ENCODE peak calls at places on chromosomes 16 and 17, in four cellular contexts. Y is A549, V is GM12878, A is K562. G is an unnamed sample.

GRCh38 chr17:44110823-44111633 is 12.4 kb downstream of the HDAC5 start:
- DNase-seq in Y (peak), A (peak), V (peak), G (peak)

GRCh38 chr17:13428611-13429042 is 173.1 kb downstream of the HS3ST3A1 start:
- DNase-seq in A (no peak), V (no peak), Y (no peak), G (no peak)

GRCh38 chr17:68201425-68201785 is 46.4 kb upstream of the AMZ2 start:
- DNase-seq in A (no peak), Y (no peak), V (no peak), G (no peak)

GRCh38 chr16:66516172-66516807 is 33.6 kb downstream of the TK2 start:
- DNase-seq in Y (no peak), A (no peak), V (no peak), G (no peak)

GRCh38 chr17:65550075-65550635 is 11.3 kb downstream of the AXIN2 start:
- DNase-seq in V (no peak), Y (no peak), A (no peak), G (no peak)

GRCh38 chr17:82887255-82888164 is 47.7 kb upstream of the ZNF750 start:
- DNase-seq in Y (no peak), A (no peak), V (no peak), G (peak)

GRCh38 chr17:2500446-2500845 is 11.2 kb downstream of the METTL16 start:
- DNase-seq in A (no peak), Y (no peak), V (no peak), G (no peak)

GRCh38 chr17:64507418-64507766 is 615 bp downstream of the CEP95 start:
- DNase-seq in A (no peak), Y (peak), V (no peak), G (peak)

GRCh38 chr17:68057531-68057952 is 22.0 kb downstream of the KPNA2 start:
- DNase-seq in A (peak), V (no peak), Y (no peak), G (no peak)

GRCh38 chr17:27199948-27200347 is 94.0 kb upstream of the WSB1 start:
- DNase-seq in A (no peak), V (no peak), Y (no peak), G (no peak)

GRCh38 chr17:41773731-41774193 is 12.7 kb downstream of the JUP start:
- DNase-seq in V (no peak), A (no peak), Y (no peak), G (no peak)

GRCh38 chr17:66190738-66191606 is 961 bp downstream of the CEP112 start:
- DNase-seq in Y (peak), V (no peak), A (no peak), G (peak)

GRCh38 chr17:18950944-18951905 is 740 bp upstream of the SLC5A10 start:
- DNase-seq in Y (no peak), A (no peak), V (no peak), G (no peak)

GRCh38 chr17:18953231-18953728 is 1.3 kb downstream of the SLC5A10 start:
- DNase-seq in A (no peak), V (no peak), Y (no peak), G (no peak)

GRCh38 chr17:18954321-18954720 is 2.4 kb downstream of the SLC5A10 start:
- DNase-seq in Y (no peak), A (no peak), V (no peak), G (no peak)

GRCh38 chr17:18949566-18949965 is 2.4 kb upstream of the SLC5A10 start:
- DNase-seq in A (no peak), V (no peak), Y (no peak), G (no peak)

DNA sequence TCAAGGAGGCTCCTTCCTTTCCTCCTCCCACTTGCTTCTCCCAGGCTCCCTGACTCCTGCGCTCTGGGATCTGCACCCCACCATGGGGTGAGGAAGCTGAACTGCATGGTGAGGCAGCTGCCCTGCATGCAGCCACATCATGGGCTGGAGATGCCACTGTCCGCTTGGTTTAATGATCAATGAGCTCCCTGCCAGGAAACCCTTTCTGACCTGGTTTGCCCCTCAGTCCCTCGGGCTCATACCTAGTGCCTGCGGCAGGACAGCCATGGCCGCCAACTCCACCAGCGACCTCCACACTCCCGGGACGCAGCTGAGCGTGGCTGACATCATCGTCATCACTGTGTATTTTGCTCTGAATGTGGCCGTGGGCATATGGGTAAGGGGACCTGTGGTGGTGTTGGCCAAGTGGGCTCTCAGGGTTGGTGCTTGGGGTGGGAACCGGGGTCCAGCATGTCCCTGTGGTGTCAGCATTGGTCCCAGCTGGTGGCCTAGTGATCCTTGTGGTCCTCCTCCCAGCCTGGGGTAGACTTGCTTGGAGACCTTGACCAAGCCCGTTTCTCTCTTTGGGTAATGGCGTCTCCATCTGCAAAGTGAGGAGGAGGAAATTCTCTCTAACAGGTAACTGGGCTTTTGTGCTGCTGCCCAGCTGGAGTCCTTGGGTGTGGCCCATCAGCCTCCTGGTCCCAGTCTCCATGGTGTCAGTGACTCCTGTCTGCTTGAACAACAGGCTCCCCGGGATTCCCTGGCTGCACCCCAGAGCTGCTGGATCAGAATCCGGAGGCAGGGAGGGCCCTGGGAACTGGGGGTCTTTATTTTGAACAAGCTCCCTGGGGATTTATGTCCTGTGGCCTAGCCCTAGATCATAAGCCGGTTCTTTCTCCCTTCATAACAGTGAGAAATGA is at the start of gene SLC5A10:
- DNase-seq in Y (peak), A (no peak), V (no peak), G (peak)
- TF ChIP-seq POLR2AphosphoS2 in Y (no peak), A (no peak), V (no peak), G (no peak)

GRCh38 chr17:72725432-72726068 is 366.9 kb downstream of the SLC39A11 start:
- DNase-seq in V (no peak), Y (peak), A (peak), G (peak)
- TF ChIP-seq POLR2AphosphoS2 in V (no peak), Y (no peak), A (no peak), G (no peak)

DNA sequence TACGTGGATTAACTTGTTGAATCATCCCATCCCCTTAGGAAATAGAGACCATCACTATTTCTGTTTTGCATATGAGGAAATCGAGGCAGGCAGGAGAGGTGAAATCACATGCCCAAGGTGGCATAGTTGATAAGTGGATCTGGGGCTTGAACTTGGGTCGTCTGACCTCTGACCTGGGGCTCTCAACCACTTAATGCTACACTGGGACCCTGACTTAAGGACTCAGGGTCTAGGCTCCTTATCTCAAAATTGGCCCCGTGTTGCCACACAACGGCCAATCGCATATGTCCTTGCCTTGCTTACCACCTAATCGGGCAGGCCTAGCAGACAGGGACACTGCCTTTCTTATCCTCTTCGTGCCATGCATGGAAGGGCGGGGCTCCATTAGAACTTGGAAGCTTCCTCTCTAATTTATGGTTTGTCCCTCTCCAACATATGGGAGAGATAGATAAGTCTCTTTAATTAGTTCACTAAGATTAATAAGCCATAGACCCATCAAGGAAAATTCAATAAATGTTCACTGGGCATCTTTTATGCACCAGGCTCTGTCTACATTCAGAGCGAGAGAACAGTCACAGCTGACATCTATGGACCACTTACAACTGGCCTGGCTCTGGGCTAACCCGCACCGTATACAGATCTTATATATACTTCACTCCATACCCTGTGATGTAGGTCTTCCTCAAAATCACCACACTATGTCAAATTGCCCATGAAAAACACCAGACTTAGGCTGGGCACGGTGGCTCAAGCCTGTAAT is 35.0 kb downstream of the CDH1 start:
- DNase-seq in V (no peak), A (peak), Y (no peak), G (no peak)
- TF ChIP-seq POLR2AphosphoS2 in V (no peak), A (no peak), Y (no peak), G (no peak)

GRCh38 chr17:50697663-50698272 is 9.9 kb downstream of the ANKRD40 start:
- DNase-seq in Y (no peak), A (no peak), V (no peak), G (no peak)
- TF ChIP-seq POLR2AphosphoS2 in Y (peak), A (no peak), V (no peak), G (no peak)

DNA sequence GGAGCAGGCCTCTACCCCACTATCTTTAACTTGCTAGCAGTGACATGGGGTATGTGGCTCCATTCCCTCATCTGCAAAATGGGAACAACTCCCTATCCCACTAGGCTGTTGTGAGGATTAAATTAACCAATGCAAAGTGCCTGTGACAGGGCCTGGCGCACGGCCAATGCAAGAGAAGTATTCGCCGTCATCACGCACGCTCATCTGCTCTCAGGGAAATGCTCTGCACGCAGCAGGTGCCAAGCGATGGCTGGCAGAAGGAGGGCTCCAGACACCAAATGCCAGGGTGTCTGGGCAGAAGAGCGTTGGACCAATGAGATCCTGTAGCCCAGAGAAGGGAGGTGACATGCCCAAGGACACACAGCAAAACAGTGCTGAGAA is 17.3 kb downstream of the FAM83G start:
- DNase-seq in A (no peak), Y (no peak), V (no peak), G (no peak)
- TF ChIP-seq POLR2AphosphoS2 in A (no peak), Y (no peak), V (no peak), G (no peak)

GRCh38 chr16:87108941-87109340 is 208.3 kb downstream of the C16orf95 start:
- DNase-seq in Y (no peak), V (no peak), A (no peak), G (no peak)
- TF ChIP-seq POLR2AphosphoS2 in Y (no peak), V (no peak), A (no peak), G (no peak)